ENCODE peak calls at places on chromosomes 1 and 21, in ten cellular contexts. X is SW 1271, Y is PC-9, S is iPS-NIHi11, F is NCI-H1694, R is NCI-H1048, V is trophoblast cell, Z is thoracic aorta, P is HEK293T, U is Ammon's horn. M is an unnamed sample.

GRCh38 chr1:87240661-87241285 is 87.9 kb upstream of the LMO4 start:
- DNase-seq in X (no peak), Y (peak; percentile 46), S (no peak), F (no peak), R (no peak), V (peak; percentile 71), Z (no peak), P (no peak), U (peak; percentile 81), M (no peak)

GRCh38 chr1:16236091-16236494 is 890 bp downstream of the CPLANE2 start:
- DNase-seq in X (peak; percentile 41), Y (peak; percentile 48), S (peak; percentile 62), F (peak; percentile 56), R (no peak), V (no peak), Z (no peak), P (no peak), U (no peak), M (peak; percentile 30)

GRCh38 chr1:153774780-153775431 is at the start of gene SLC27A3:
- DNase-seq in X (no peak), Y (no peak), S (peak; percentile 79), F (peak; percentile 88), R (peak; percentile 72), V (peak; percentile 62), Z (no peak), P (peak; percentile 62), U (peak; percentile 72), M (no peak)

GRCh38 chr21:28523367-28523766 is 469.3 kb downstream of the LTN1 start:
- DNase-seq in X (no peak), Y (no peak), S (no peak), F (no peak), R (no peak), V (no peak), Z (no peak), P (no peak), U (no peak), M (no peak)

GRCh38 chr1:20076695-20077461 is 6.9 kb downstream of the PLA2G5 start:
- DNase-seq in X (no peak), Y (no peak), S (no peak), F (no peak), R (no peak), V (peak; percentile 87), Z (no peak), P (no peak), U (no peak), M (peak; percentile 45)

GRCh38 chr1:155052412-155053400 is 1.6 kb downstream of the ADAM15 start:
- DNase-seq in X (no peak), Y (no peak), S (no peak), F (no peak), R (no peak), V (no peak), Z (no peak), P (no peak), U (no peak), M (no peak)

GRCh38 chr1:225840713-225841112 is 30.8 kb downstream of the EPHX1 start:
- DNase-seq in X (no peak), Y (no peak), S (no peak), F (no peak), R (no peak), V (no peak), Z (no peak), P (no peak), U (no peak), M (no peak)

GRCh38 chr1:233364695-233365539 is 37.4 kb downstream of the MAP3K21 start:
- DNase-seq in X (no peak), Y (peak; percentile 36), S (no peak), F (peak; percentile 58), R (no peak), V (peak; percentile 62), Z (no peak), P (no peak), U (no peak), M (no peak)

GRCh38 chr1:51070011-51070410 is 32.0 kb upstream of the C1orf185 start:
- DNase-seq in X (no peak), Y (peak; percentile 86), S (no peak), F (no peak), R (no peak), V (no peak), Z (no peak), P (no peak), U (no peak), M (no peak)

GRCh38 chr1:196302981-196303380 is 305.3 kb downstream of the KCNT2 start:
- DNase-seq in X (no peak), Y (no peak), S (no peak), F (no peak), R (peak; percentile 16), V (no peak), Z (no peak), P (no peak), U (no peak), M (peak; percentile 14)

GRCh38 chr1:2414297-2414958 is 2.1 kb upstream of the PEX10 start:
- DNase-seq in X (no peak), Y (peak; percentile 44), S (peak; percentile 87), F (peak; percentile 57), R (peak; percentile 29), V (peak; percentile 61), Z (no peak), P (peak; percentile 72), U (peak; percentile 87), M (peak; percentile 81)

GRCh38 chr1:55723001-55723400 is 507.8 kb upstream of the USP24 start:
- DNase-seq in X (no peak), Y (no peak), S (no peak), F (no peak), R (no peak), V (no peak), Z (no peak), P (no peak), U (no peak), M (no peak)

GRCh38 chr1:85911742-85912141 is 203.5 kb upstream of the ZNHIT6 start:
- DNase-seq in X (no peak), Y (no peak), S (no peak), F (no peak), R (no peak), V (peak; percentile 20), Z (no peak), P (peak; percentile 8), U (no peak), M (no peak)

GRCh38 chr1:205947024-205947423 is 3.8 kb upstream of the SLC26A9 start:
- DNase-seq in X (no peak), Y (peak; percentile 86), S (no peak), F (no peak), R (no peak), V (no peak), Z (no peak), P (no peak), U (no peak), M (no peak)

GRCh38 chr1:33390550-33390949 is 40.3 kb downstream of the PHC2 start:
- DNase-seq in X (no peak), Y (no peak), S (no peak), F (no peak), R (no peak), V (peak; percentile 30), Z (no peak), P (no peak), U (no peak), M (no peak)

GRCh38 chr1:109084563-109085517 is 5.7 kb upstream of the TMEM167B start:
- DNase-seq in X (no peak), Y (peak; percentile 30), S (no peak), F (no peak), R (no peak), V (no peak), Z (no peak), P (no peak), U (no peak), M (no peak)

GRCh38 chr1:192890134-192890533 is 81.3 kb downstream of the RGS2 start:
- DNase-seq in X (no peak), Y (no peak), S (no peak), F (no peak), R (no peak), V (no peak), Z (no peak), P (no peak), U (no peak), M (no peak)

GRCh38 chr1:204149107-204149506 is 2.7 kb downstream of the ETNK2 start:
- DNase-seq in X (no peak), Y (no peak), S (no peak), F (no peak), R (no peak), V (no peak), Z (no peak), P (no peak), U (no peak), M (no peak)

GRCh38 chr1:194289569-194290266 is 1103.3 kb upstream of the B3GALT2 start:
- DNase-seq in X (no peak), Y (no peak), S (no peak), F (no peak), R (no peak), V (no peak), Z (no peak), P (no peak), U (no peak), M (no peak)

GRCh38 chr1:55825486-55825885 is 610.3 kb upstream of the USP24 start:
- DNase-seq in X (no peak), Y (no peak), S (no peak), F (no peak), R (no peak), V (no peak), Z (no peak), P (no peak), U (no peak), M (no peak)

GRCh38 chr1:98177751-98178150 is 256.9 kb upstream of the DPYD start:
- DNase-seq in X (no peak), Y (no peak), S (no peak), F (no peak), R (no peak), V (no peak), Z (no peak), P (no peak), U (no peak), M (no peak)

GRCh38 chr21:45854702-45855247 is 126.8 kb upstream of the COL6A1 start:
- DNase-seq in X (no peak), Y (no peak), S (no peak), F (no peak), R (no peak), V (no peak), Z (no peak), P (no peak), U (no peak), M (peak; percentile 20)

GRCh38 chr1:235018161-235018560 is 110.5 kb downstream of the TOMM20 start:
- DNase-seq in X (peak; percentile 13), Y (peak; percentile 82), S (no peak), F (no peak), R (no peak), V (peak; percentile 87), Z (no peak), P (no peak), U (no peak), M (peak; percentile 74)

GRCh38 chr1:230618537-230618936 is 23.7 kb upstream of the COG2 start:
- DNase-seq in X (no peak), Y (no peak), S (no peak), F (no peak), R (no peak), V (no peak), Z (no peak), P (no peak), U (no peak), M (no peak)

GRCh38 chr1:31013187-31013864 is 52.2 kb downstream of the PUM1 start:
- DNase-seq in X (no peak), Y (no peak), S (no peak), F (no peak), R (no peak), V (peak; percentile 30), Z (no peak), P (no peak), U (peak; percentile 12), M (no peak)

GRCh38 chr1:27109103-27109822 is 45.7 kb downstream of the SLC9A1 start:
- DNase-seq in X (no peak), Y (no peak), S (peak; percentile 70), F (no peak), R (no peak), V (peak; percentile 63), Z (no peak), P (peak; percentile 41), U (no peak), M (peak; percentile 69)

GRCh38 chr21:28781602-28782274 is 210.9 kb downstream of the LTN1 start:
- DNase-seq in X (no peak), Y (no peak), S (peak; percentile 15), F (peak; percentile 7), R (no peak), V (peak; percentile 48), Z (no peak), P (peak; percentile 51), U (no peak), M (no peak)

GRCh38 chr21:16709866-16710550 is 802.8 kb upstream of the CXADR start:
- DNase-seq in X (no peak), Y (no peak), S (no peak), F (no peak), R (no peak), V (no peak), Z (no peak), P (no peak), U (no peak), M (no peak)